ENCODE peak calls at places on chromosomes 6 and 20, in eight cellular contexts. A is epithelial cell of esophagus; F is SHP77; E is stimulated activated CD4-positive, alpha-beta T cell treated with anti-CD3 and anti-CD28 coated beads, Interleukin-1b, Interleukin-23, amount 100 ng/mL, for 1 hour; W is activated CD4-positive, alpha-beta T cell treated with anti-CD3 and anti-CD28 coated beads for 4 hours; T is SW 1271; K is T-helper 2 cell; G is myocyte. H is an unnamed sample.
A peak's percentile ranks its signal among the peaks of the same experiment; 100 is the strongest.

GRCh38 chr20:37538003-37538402 is 10.3 kb upstream of the BLCAP start:
- DNase-seq in A (peak; percentile 79), F (no peak), E (no peak), W (no peak), T (no peak), K (no peak), G (peak; percentile 77), H (no peak)

GRCh38 chr6:1604347-1604990 is 5.2 kb upstream of the FOXC1 start:
- DNase-seq in A (peak; percentile 53), F (peak; percentile 46), E (no peak), W (peak; percentile 60), T (peak; percentile 42), K (peak; percentile 27), G (peak; percentile 70), H (peak; percentile 51)

GRCh38 chr6:145250436-145250835 is 484.9 kb downstream of the EPM2A start:
- DNase-seq in A (no peak), F (no peak), E (no peak), W (no peak), T (no peak), K (no peak), G (no peak), H (no peak)

GRCh38 chr6:149964243-149965190 is 774 bp downstream of the ULBP1 start:
- DNase-seq in A (peak; percentile 25), F (no peak), E (no peak), W (no peak), T (no peak), K (no peak), G (no peak), H (no peak)

GRCh38 chr6:22954749-22955385 is 385.5 kb downstream of the HDGFL1 start:
- DNase-seq in A (peak; percentile 11), F (peak; percentile 24), E (no peak), W (no peak), T (peak; percentile 4), K (no peak), G (peak; percentile 6), H (no peak)

GRCh38 chr20:49561806-49562205 is 6.1 kb downstream of the PTGIS start:
- DNase-seq in A (no peak), F (no peak), E (no peak), W (no peak), T (no peak), K (no peak), G (no peak), H (no peak)

GRCh38 chr20:19789009-19789408 is 31.0 kb downstream of the RIN2 start:
- DNase-seq in A (no peak), F (no peak), E (no peak), W (no peak), T (peak; percentile 38), K (no peak), G (no peak), H (no peak)

GRCh38 chr6:43914272-43915147 is 144.5 kb downstream of the VEGFA start:
- DNase-seq in A (no peak), F (no peak), E (no peak), W (no peak), T (no peak), K (no peak), G (no peak), H (no peak)

GRCh38 chr6:379367-380181 is 12.0 kb upstream of the IRF4 start:
- DNase-seq in A (no peak), F (no peak), E (no peak), W (no peak), T (no peak), K (no peak), G (no peak), H (no peak)

GRCh38 chr6:18302561-18303439 is 38.5 kb upstream of the DEK start:
- DNase-seq in A (no peak), F (no peak), E (no peak), W (no peak), T (no peak), K (no peak), G (peak; percentile 21), H (no peak)

GRCh38 chr20:19212524-19213502 is at the start of gene SLC24A3:
- DNase-seq in A (peak; percentile 42), F (no peak), E (no peak), W (no peak), T (peak; percentile 16), K (no peak), G (no peak), H (peak; percentile 82)

GRCh38 chr6:79538481-79538971 is 1.3 kb upstream of the LCA5 start:
- DNase-seq in A (peak; percentile 68), F (peak; percentile 24), E (no peak), W (no peak), T (no peak), K (no peak), G (peak; percentile 22), H (peak; percentile 32)

GRCh38 chr20:53738039-53738944 is 144.7 kb upstream of the ZNF217 start:
- DNase-seq in A (peak; percentile 97), F (no peak), E (no peak), W (no peak), T (no peak), K (no peak), G (peak; percentile 94), H (peak; percentile 63)

GRCh38 chr6:46899636-46900035 is 22.1 kb downstream of the ADGRF5 start:
- DNase-seq in A (no peak), F (no peak), E (no peak), W (no peak), T (no peak), K (no peak), G (no peak), H (no peak)

GRCh38 chr6:72733045-72733444 is 111.2 kb downstream of the KCNQ5 start:
- DNase-seq in A (peak; percentile 33), F (no peak), E (no peak), W (no peak), T (no peak), K (no peak), G (no peak), H (no peak)

GRCh38 chr20:50381771-50382593 is 128.2 kb upstream of the PTPN1 start:
- DNase-seq in A (no peak), F (no peak), E (no peak), W (peak; percentile 10), T (no peak), K (no peak), G (no peak), H (peak; percentile 49)

GRCh38 chr6:124430741-124431140 is 531.5 kb upstream of the RNF217 start:
- DNase-seq in A (peak; percentile 2), F (no peak), E (no peak), W (no peak), T (no peak), K (no peak), G (no peak), H (no peak)

H was measured in Ammon's horn.